ENCODE peak calls at places on chromosomes 11 and 22, in four cellular contexts. U is GM23338, L is body of pancreas, S is IMR-90. Q is an unnamed sample.

GRCh38 chr22:35076648-35077047 is 10.7 kb downstream of the ISX start:
- DNase-seq in U (no peak), L (no peak), S (no peak), Q (no peak)

GRCh38 chr11:22807855-22808558 is 21.6 kb downstream of the SVIP start:
- DNase-seq in U (no peak), L (no peak), S (peak), Q (peak)

GRCh38 chr11:126564588-126564987 is 209.1 kb downstream of the ST3GAL4 start:
- DNase-seq in U (peak), L (no peak), S (no peak), Q (no peak)

GRCh38 chr11:80330302-80330701 is 889.5 kb upstream of the TENM4 start:
- DNase-seq in U (no peak), L (no peak), S (peak), Q (peak)

GRCh38 chr11:61507962-61508824 is at the start of gene LRRC10B:
- DNase-seq in U (peak), L (peak), S (no peak), Q (no peak)

GRCh38 chr11:2942872-2943710 is 13.9 kb upstream of the PHLDA2 start:
- DNase-seq in U (no peak), L (no peak), S (no peak), Q (no peak)

GRCh38 chr11:65260756-65261590 is 789 bp upstream of the POLA2 start:
- DNase-seq in U (peak), L (no peak), S (no peak), Q (no peak)

GRCh38 chr22:48942698-48943566 is 884.7 kb downstream of the BRD1 start:
- DNase-seq in U (no peak), L (no peak), S (no peak), Q (no peak)

GRCh38 chr11:3849297-3849874 is 6.1 kb upstream of the STIM1 start:
- DNase-seq in U (peak), L (peak), S (peak), Q (peak)

GRCh38 chr11:116192509-116193206 is 580.1 kb downstream of the BUD13 start:
- DNase-seq in U (peak), L (no peak), S (no peak), Q (no peak)

GRCh38 chr11:38252620-38253019 is 1654.6 kb upstream of the RAG2 start:
- DNase-seq in U (no peak), L (no peak), S (no peak), Q (peak)

GRCh38 chr22:46815559-46815895 is 53.1 kb downstream of the TBC1D22A start:
- DNase-seq in U (no peak), L (no peak), S (no peak), Q (no peak)
- H3K4me3 ChIP-seq in U (no peak), L (no peak), S (no peak), Q (no peak)

DNA sequence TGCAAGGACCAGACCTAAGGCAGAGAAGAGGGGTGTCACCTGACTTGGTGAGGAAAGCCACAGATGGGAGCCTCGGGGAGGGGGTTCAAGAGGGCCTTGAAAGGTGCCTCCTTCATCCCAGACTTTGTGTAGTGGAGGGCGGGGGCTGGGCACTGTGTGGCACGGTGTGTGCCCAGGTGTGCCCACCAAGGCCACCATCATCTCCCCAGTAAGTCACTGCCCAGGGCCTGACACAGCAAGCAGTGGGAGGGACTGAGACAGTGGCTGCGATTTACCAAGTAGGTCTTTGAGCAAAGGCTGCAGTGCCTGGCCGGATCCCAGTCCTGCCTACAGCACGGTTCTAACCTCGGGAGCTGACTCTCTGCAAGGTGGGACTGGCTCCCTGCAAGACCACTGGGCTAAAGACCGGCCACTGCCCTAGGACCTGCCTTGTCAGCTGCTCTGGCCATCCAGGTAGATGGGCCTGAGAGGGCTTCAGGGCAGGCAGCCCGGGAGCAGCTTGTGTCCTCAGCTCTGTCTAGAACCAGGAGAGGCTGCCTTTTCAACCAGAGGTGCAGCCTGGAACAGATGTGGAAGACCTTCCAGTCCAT is 1.4 kb downstream of the OSM start:
- DNase-seq in U (no peak), L (no peak), S (no peak), Q (no peak)
- H3K4me3 ChIP-seq in U (no peak), L (no peak), S (no peak), Q (no peak)

DNA sequence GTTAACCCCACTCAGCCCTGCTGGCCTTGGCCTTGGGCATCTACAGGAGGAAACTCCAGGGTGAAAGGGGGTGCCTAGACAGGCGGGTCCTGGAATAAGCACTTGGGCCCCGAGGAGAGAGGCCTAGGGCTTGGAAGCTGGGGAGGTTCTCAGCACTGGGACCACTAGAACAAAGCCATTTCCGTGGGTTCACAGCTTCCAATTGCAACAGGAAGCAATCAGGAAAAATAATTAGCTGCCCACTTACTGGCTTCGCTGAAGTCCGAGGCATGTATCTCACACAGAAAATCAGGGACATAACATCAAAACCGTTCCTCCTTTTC is 161.2 kb upstream of the GRK3 start:
- DNase-seq in U (no peak), L (no peak), S (peak), Q (no peak)
- H3K4me3 ChIP-seq in U (peak), L (no peak), S (peak), Q (peak)

GRCh38 chr11:72239849-72240460 is 4.0 kb downstream of the PHOX2A start:
- DNase-seq in U (peak), L (peak), S (no peak), Q (peak)
- H3K4me3 ChIP-seq in U (peak), L (no peak), S (no peak), Q (peak)

GRCh38 chr11:1460396-1460795 is 26.2 kb downstream of the MOB2 start:
- DNase-seq in U (no peak), L (no peak), S (peak), Q (peak)
- H3K4me3 ChIP-seq in U (no peak), L (no peak), S (no peak), Q (no peak)

DNA sequence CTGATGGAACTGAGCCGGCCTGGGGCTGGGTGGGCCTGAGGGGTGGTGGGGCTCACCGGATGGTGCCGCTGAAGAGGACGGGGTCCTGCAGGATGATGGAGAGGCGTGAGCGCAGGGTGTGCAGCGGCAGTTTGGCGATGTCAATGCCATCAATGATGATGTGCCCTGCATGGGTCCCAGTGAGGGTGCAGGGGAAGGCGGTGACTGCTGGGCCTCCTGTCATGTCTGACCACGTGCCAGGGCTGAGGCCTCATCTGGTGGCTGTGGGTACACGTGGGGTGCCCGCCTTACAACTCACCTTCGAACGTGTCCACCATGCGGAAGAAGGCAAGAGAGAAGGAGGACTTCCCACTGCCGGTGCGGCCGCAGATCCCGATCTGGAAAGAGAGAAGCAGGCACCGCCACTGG is 7.1 kb upstream of the KCNJ11 start:
- DNase-seq in U (no peak), L (no peak), S (no peak), Q (no peak)
- H3K4me3 ChIP-seq in U (no peak), L (no peak), S (no peak), Q (no peak)

GRCh38 chr22:19722175-19722914 is 994 bp upstream of the GP1BB start:
- DNase-seq in U (peak), L (no peak), S (no peak), Q (no peak)
- H3K4me3 ChIP-seq in U (peak), L (no peak), S (no peak), Q (no peak)

GRCh38 chr11:12113294-12113693 is 2.9 kb downstream of the MICAL2 start:
- DNase-seq in U (no peak), L (no peak), S (peak), Q (peak)

GRCh38 chr11:12112731-12113130 is 2.3 kb downstream of the MICAL2 start:
- DNase-seq in U (no peak), L (no peak), S (no peak), Q (no peak)

GRCh38 chr11:12110714-12111481 is 508 bp downstream of the MICAL2 start:
- DNase-seq in U (peak), L (peak), S (no peak), Q (peak)

GRCh38 chr11:12111482-12112149 is 1.2 kb downstream of the MICAL2 start:
- DNase-seq in U (peak), L (no peak), S (peak), Q (peak)

GRCh38 chr11:12112150-12112520 is 1.7 kb downstream of the MICAL2 start:
- DNase-seq in U (no peak), L (no peak), S (no peak), Q (no peak)
- H3K4me3 ChIP-seq in U (no peak), L (no peak), S (peak), Q (peak)

DNA sequence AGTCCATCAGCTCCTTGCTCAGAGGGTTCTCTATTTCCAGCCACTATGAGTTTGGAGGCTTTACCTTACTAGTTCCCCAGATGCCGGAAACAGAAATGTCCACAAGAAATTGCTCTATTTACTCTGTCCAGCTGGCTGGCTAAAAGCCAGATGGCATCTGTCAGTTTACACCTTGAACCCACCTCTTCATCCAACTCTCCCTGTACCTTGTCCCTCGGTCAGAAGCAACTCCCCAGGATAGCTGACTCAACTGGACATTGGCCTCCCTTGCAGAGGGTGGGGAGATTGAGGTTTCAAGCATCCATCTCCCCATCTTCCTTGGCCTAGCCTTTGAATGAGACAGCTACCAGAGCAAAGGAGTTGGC is 1.7 kb downstream of the C2CD2L start:
- DNase-seq in U (no peak), L (peak), S (no peak), Q (no peak)
- H3K4me3 ChIP-seq in U (peak), L (no peak), S (peak), Q (peak)